ENCODE peak calls at places on chromosomes 7 and 10, in seven cellular contexts. M, Z, O, Q, T, E and W are unnamed samples.

GRCh38 chr10:16602104-16602735 is 80.5 kb upstream of the C1QL3 start:
- DNase-seq in M (no peak), Z (no peak), O (no peak), Q (no peak), T (no peak), E (no peak), W (no peak)

GRCh38 chr7:1843271-1843861 is 173.3 kb downstream of the ELFN1 start:
- DNase-seq in M (peak), Z (peak), O (no peak), Q (no peak), T (no peak), E (no peak), W (no peak)

GRCh38 chr10:31697271-31698168 is 231.1 kb downstream of the ARHGAP12 start:
- DNase-seq in M (peak), Z (peak), O (peak), Q (no peak), T (no peak), E (no peak), W (peak)

GRCh38 chr10:57818522-57818921 is 449.2 kb downstream of the IPMK start:
- DNase-seq in M (no peak), Z (no peak), O (no peak), Q (no peak), T (no peak), E (no peak), W (no peak)

GRCh38 chr10:107970512-107970911 is 806.0 kb upstream of the SORCS1 start:
- DNase-seq in M (no peak), Z (no peak), O (no peak), Q (no peak), T (no peak), E (no peak), W (no peak)

GRCh38 chr7:27581906-27582305 is 80.8 kb downstream of the HIBADH start:
- DNase-seq in M (no peak), Z (no peak), O (no peak), Q (no peak), T (no peak), E (no peak), W (no peak)

GRCh38 chr7:79709574-79710409 is 256.3 kb upstream of the MAGI2 start:
- DNase-seq in M (peak), Z (no peak), O (peak), Q (no peak), T (no peak), E (no peak), W (no peak)

GRCh38 chr7:50803359-50804337 is 21.0 kb upstream of the GRB10 start:
- DNase-seq in M (no peak), Z (no peak), O (no peak), Q (no peak), T (no peak), E (no peak), W (no peak)

GRCh38 chr7:14837216-14837615 is 65.3 kb downstream of the DGKB start:
- DNase-seq in M (peak), Z (no peak), O (no peak), Q (no peak), T (no peak), E (no peak), W (no peak)

GRCh38 chr7:27709137-27710075 is 30.6 kb upstream of the TAX1BP1 start:
- DNase-seq in M (peak), Z (no peak), O (peak), Q (no peak), T (no peak), E (no peak), W (peak)

GRCh38 chr10:7585228-7585627 is 81.5 kb downstream of the ITIH5 start:
- DNase-seq in M (no peak), Z (no peak), O (no peak), Q (no peak), T (no peak), E (no peak), W (no peak)

GRCh38 chr10:91462423-91462822 is 52.3 kb downstream of the HECTD2 start:
- DNase-seq in M (peak), Z (no peak), O (peak), Q (no peak), T (no peak), E (no peak), W (no peak)

GRCh38 chr10:78894841-78895195 is 173.9 kb upstream of the ZMIZ1 start:
- DNase-seq in M (no peak), Z (no peak), O (no peak), Q (no peak), T (no peak), E (no peak), W (no peak)

GRCh38 chr7:8443871-8444756 is 10.7 kb downstream of the NXPH1 start:
- DNase-seq in M (no peak), Z (no peak), O (no peak), Q (no peak), T (peak), E (no peak), W (no peak)

GRCh38 chr10:17214991-17215781 is 12.9 kb upstream of the VIM start:
- DNase-seq in M (peak), Z (no peak), O (peak), Q (no peak), T (no peak), E (no peak), W (peak)

GRCh38 chr10:98460837-98461499 is 14.2 kb upstream of the HPS1 start:
- DNase-seq in M (peak), Z (peak), O (peak), Q (no peak), T (peak), E (no peak), W (peak)

GRCh38 chr10:125857185-125857760 is 23.8 kb downstream of the DHX32 start:
- DNase-seq in M (no peak), Z (no peak), O (no peak), Q (no peak), T (no peak), E (no peak), W (no peak)

GRCh38 chr10:3068968-3069737 is 1.8 kb downstream of the PFKP start:
- DNase-seq in M (peak), Z (no peak), O (no peak), Q (peak), T (peak), E (peak), W (no peak)

GRCh38 chr7:73920406-73921134 is 59.6 kb downstream of the TMEM270 start:
- DNase-seq in M (no peak), Z (peak), O (no peak), Q (peak), T (no peak), E (no peak), W (no peak)

GRCh38 chr7:158649279-158649678 is 55.3 kb downstream of the NCAPG2 start:
- DNase-seq in M (peak), Z (no peak), O (peak), Q (no peak), T (no peak), E (no peak), W (peak)

GRCh38 chr10:50594012-50594411 is 29.7 kb downstream of the SGMS1 start:
- DNase-seq in M (peak), Z (no peak), O (peak), Q (no peak), T (no peak), E (no peak), W (peak)

GRCh38 chr7:90246184-90246583 is 1.2 kb downstream of the CFAP69 start:
- DNase-seq in M (peak), Z (peak), O (no peak), Q (no peak), T (no peak), E (no peak), W (no peak)

GRCh38 chr10:97851341-97852001 is 1.8 kb downstream of the GOLGA7B start:
- DNase-seq in M (no peak), Z (no peak), O (no peak), Q (no peak), T (no peak), E (peak), W (no peak)

GRCh38 chr7:113629244-113629643 is 289.6 kb downstream of the PPP1R3A start:
- DNase-seq in M (peak), Z (no peak), O (peak), Q (no peak), T (no peak), E (no peak), W (no peak)

GRCh38 chr10:46514431-46514861 is 42.0 kb downstream of the GPRIN2 start:
- DNase-seq in M (no peak), Z (no peak), O (no peak), Q (no peak), T (no peak), E (no peak), W (no peak)

GRCh38 chr10:70300461-70300860 is 16.7 kb upstream of the NPFFR1 start:
- DNase-seq in M (no peak), Z (no peak), O (no peak), Q (no peak), T (no peak), E (no peak), W (no peak)

GRCh38 chr10:125123363-125124113 is 36.8 kb downstream of the CTBP2 start:
- DNase-seq in M (peak), Z (peak), O (peak), Q (no peak), T (peak), E (no peak), W (no peak)

GRCh38 chr10:110279062-110279986 is 25.4 kb downstream of the SMNDC1 start:
- DNase-seq in M (peak), Z (peak), O (peak), Q (peak), T (peak), E (peak), W (peak)

GRCh38 chr7:73706122-73707044 is 13.1 kb downstream of the STX1A start:
- DNase-seq in M (no peak), Z (no peak), O (peak), Q (no peak), T (peak), E (no peak), W (no peak)

GRCh38 chr7:51731086-51731485 is 414.5 kb upstream of the COBL start:
- DNase-seq in M (no peak), Z (no peak), O (no peak), Q (no peak), T (no peak), E (no peak), W (no peak)

DNA sequence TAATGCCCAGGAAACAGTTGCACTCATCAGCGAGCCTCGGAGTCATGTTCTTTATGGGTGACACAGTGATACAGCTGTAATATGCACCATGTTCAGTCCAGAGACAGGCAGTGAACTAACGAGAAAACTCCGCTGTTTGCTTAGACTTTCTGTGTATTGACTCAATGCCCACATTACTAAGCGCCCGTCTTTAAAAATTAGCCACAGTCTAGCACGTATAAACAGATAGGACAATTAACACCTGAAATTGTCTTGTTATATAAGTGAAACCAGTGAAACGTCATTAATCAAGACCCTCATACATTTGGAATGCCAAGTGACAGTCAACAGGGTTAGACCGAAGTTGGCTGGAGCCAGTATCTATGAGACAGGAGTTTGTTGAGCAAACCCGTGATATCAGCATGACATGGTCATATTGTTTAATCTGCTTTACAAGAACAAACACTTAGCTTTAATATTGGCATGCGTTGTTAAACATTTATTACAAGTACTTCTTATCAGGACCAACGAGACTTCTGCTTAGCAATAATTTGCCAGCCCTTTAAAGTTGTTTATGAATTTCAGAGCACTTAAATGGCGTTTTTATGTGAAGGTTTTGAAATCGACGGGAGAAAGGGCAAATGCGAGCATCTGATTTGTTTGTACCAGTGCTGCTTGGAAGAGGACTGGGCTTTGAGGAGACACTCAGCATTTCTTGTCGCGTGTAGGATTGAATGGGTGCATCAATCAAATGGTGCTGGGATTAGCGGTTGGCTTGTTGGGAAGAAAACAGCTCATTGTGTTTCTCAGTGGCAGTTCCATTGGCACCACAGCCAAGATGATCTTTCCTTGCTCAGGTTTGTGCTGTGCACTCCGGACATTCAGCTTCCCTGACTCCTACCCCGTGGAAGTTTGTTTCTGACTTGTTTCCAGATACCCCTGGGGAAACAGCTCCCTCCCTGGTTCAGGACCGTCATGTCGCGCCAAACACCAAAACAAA is 56.3 kb downstream of the CAMK1D start:
- DNase-seq in M (no peak), Z (no peak), O (no peak), Q (no peak), T (peak), E (no peak), W (no peak)
- TF ChIP-seq CTCF in M (no peak), Z (no peak), O (no peak), Q (no peak), T (no peak), E (no peak), W (no peak)

GRCh38 chr7:65397730-65398142 is 24.1 kb downstream of the ZNF92 start:
- DNase-seq in M (no peak), Z (no peak), O (peak), Q (no peak), T (no peak), E (no peak), W (no peak)
- TF ChIP-seq CTCF in M (no peak), Z (no peak), O (peak), Q (no peak), T (no peak), E (peak), W (no peak)

GRCh38 chr7:26156454-26157365 is 4.7 kb downstream of the NFE2L3 start:
- DNase-seq in M (peak), Z (no peak), O (peak), Q (peak), T (peak), E (peak), W (peak)

GRCh38 chr7:26157520-26158105 is 5.6 kb downstream of the NFE2L3 start:
- DNase-seq in M (no peak), Z (no peak), O (no peak), Q (no peak), T (no peak), E (no peak), W (no peak)

GRCh38 chr7:26153246-26153822 is 1.3 kb downstream of the NFE2L3 start:
- DNase-seq in M (peak), Z (no peak), O (no peak), Q (no peak), T (peak), E (peak), W (no peak)

GRCh38 chr7:26153823-26154783 is 2.1 kb downstream of the NFE2L3 start:
- DNase-seq in M (peak), Z (no peak), O (peak), Q (no peak), T (peak), E (peak), W (no peak)

GRCh38 chr7:26155531-26156375 is 3.8 kb downstream of the NFE2L3 start:
- DNase-seq in M (peak), Z (no peak), O (peak), Q (no peak), T (peak), E (no peak), W (no peak)
- TF ChIP-seq CTCF in M (no peak), Z (no peak), O (no peak), Q (no peak), T (no peak), E (no peak), W (no peak)

GRCh38 chr7:137206770-137207169 is 136.8 kb downstream of the PTN start:
- DNase-seq in M (no peak), Z (no peak), O (no peak), Q (no peak), T (no peak), E (no peak), W (no peak)
- TF ChIP-seq CTCF in M (no peak), Z (no peak), O (no peak), Q (no peak), T (no peak), E (no peak), W (no peak)

DNA sequence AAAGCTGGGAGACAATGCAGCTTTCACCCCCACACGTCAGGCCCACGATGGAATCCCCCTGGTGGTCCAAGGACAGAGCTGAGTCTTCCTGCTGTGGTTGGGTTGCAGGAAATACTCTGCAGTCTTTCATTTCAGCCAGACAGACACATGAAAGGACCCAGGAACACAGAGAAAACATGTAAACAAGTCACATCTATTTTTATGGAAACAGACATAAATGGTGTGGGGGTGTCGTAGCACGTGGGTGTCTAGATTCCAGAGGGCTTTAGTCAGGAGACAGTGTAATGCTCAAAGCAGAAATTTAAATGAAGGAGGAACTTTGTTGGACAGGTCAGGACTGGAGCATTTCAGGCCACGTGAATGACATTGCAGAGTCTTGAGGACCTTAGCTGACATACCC is 444.6 kb downstream of the SUGCT start:
- DNase-seq in M (no peak), Z (no peak), O (peak), Q (no peak), T (no peak), E (no peak), W (no peak)
- TF ChIP-seq CTCF in M (no peak), Z (no peak), O (no peak), Q (no peak), T (no peak), E (no peak), W (no peak)

GRCh38 chr10:101224910-101225823 is 4.1 kb downstream of the LBX1 start:
- DNase-seq in M (no peak), Z (no peak), O (no peak), Q (no peak), T (no peak), E (no peak), W (no peak)
- TF ChIP-seq CTCF in M (no peak), Z (no peak), O (no peak), Q (no peak), T (no peak), E (no peak), W (no peak)